ENCODE peak calls at places on chromosomes 7 and 10, in ten cellular contexts. L is mammary epithelial cell, P is psoas muscle, C is IMR-90, A is fibroblast of lung, N is lower lobe of right lung, O is heart left ventricle, G is A549, K is right lobe of liver, H is brain microvascular endothelial cell. E is an unnamed sample.

GRCh38 chr7:38070718-38071117 is 107.3 kb upstream of the STARD3NL start:
- DNase-seq in L (no peak), P (no peak), C (peak; percentile 0), A (no peak), N (no peak), O (no peak), G (peak; percentile 28), K (no peak), H (peak; percentile 67), E (no peak)

GRCh38 chr10:60040003-60040662 is 133.8 kb upstream of the CCDC6 start:
- DNase-seq in L (no peak), P (no peak), C (no peak), A (peak; percentile 66), N (no peak), O (no peak), G (no peak), K (no peak), H (no peak), E (no peak)

GRCh38 chr7:20190588-20190987 is 26.6 kb downstream of the MACC1 start:
- DNase-seq in L (no peak), P (no peak), C (no peak), A (no peak), N (no peak), O (no peak), G (no peak), K (no peak), H (no peak), E (no peak)

GRCh38 chr7:141359740-141360413 is 191.3 kb upstream of the AGK start:
- DNase-seq in L (no peak), P (no peak), C (no peak), A (no peak), N (no peak), O (no peak), G (no peak), K (no peak), H (peak; percentile 9), E (no peak)

GRCh38 chr10:12351447-12351846 is 2.1 kb downstream of the CAMK1D start:
- DNase-seq in L (no peak), P (no peak), C (no peak), A (no peak), N (no peak), O (no peak), G (no peak), K (no peak), H (no peak), E (no peak)

GRCh38 chr7:149188637-149189259 is 6.6 kb upstream of the ZNF282 start:
- DNase-seq in L (no peak), P (no peak), C (no peak), A (peak; percentile 17), N (no peak), O (no peak), G (no peak), K (no peak), H (no peak), E (no peak)

GRCh38 chr7:121515181-121515580 is 119.1 kb upstream of the FAM3C start:
- DNase-seq in L (peak; percentile 82), P (no peak), C (no peak), A (no peak), N (no peak), O (no peak), G (no peak), K (no peak), H (no peak), E (no peak)

GRCh38 chr10:3419719-3420495 is 247.3 kb upstream of the PITRM1 start:
- DNase-seq in L (no peak), P (no peak), C (no peak), A (no peak), N (no peak), O (no peak), G (no peak), K (no peak), H (no peak), E (no peak)

GRCh38 chr10:58653139-58653538 is 140.5 kb downstream of the BICC1 start:
- DNase-seq in L (no peak), P (no peak), C (peak; percentile 48), A (peak; percentile 49), N (no peak), O (no peak), G (no peak), K (no peak), H (no peak), E (no peak)

GRCh38 chr7:112204072-112204775 is 2.0 kb downstream of the DOCK4 start:
- DNase-seq in L (peak; percentile 42), P (no peak), C (no peak), A (peak; percentile 40), N (no peak), O (no peak), G (peak; percentile 26), K (no peak), H (peak; percentile 24), E (no peak)

GRCh38 chr10:12787297-12787696 is 214.2 kb downstream of the CCDC3 start:
- DNase-seq in L (no peak), P (no peak), C (no peak), A (no peak), N (no peak), O (no peak), G (no peak), K (no peak), H (no peak), E (no peak)

GRCh38 chr7:39509912-39510311 is 56.3 kb upstream of the YAE1 start:
- DNase-seq in L (peak; percentile 75), P (no peak), C (no peak), A (no peak), N (no peak), O (no peak), G (no peak), K (no peak), H (no peak), E (no peak)

GRCh38 chr10:44858988-44859387 is 52.1 kb upstream of the TMEM72 start:
- DNase-seq in L (no peak), P (no peak), C (peak; percentile 8), A (no peak), N (no peak), O (no peak), G (no peak), K (no peak), H (no peak), E (no peak)

GRCh38 chr10:122152544-122152943 is 118.6 kb upstream of the BTBD16 start:
- DNase-seq in L (no peak), P (peak; percentile 97), C (peak; percentile 44), A (peak; percentile 90), N (no peak), O (peak; percentile 84), G (no peak), K (no peak), H (no peak), E (peak; percentile 97)
- H3K27ac ChIP-seq in L (no peak overlapping the region), P (peak overlapping the region; percentile 88), C (no peak overlapping the region), A (peak overlapping the region; percentile 34), N (no peak overlapping the region), O (peak overlapping the region; percentile 78), G (no peak overlapping the region), K (no peak overlapping the region), H (no peak overlapping the region), E (peak overlapping the region; percentile 67)

DNA sequence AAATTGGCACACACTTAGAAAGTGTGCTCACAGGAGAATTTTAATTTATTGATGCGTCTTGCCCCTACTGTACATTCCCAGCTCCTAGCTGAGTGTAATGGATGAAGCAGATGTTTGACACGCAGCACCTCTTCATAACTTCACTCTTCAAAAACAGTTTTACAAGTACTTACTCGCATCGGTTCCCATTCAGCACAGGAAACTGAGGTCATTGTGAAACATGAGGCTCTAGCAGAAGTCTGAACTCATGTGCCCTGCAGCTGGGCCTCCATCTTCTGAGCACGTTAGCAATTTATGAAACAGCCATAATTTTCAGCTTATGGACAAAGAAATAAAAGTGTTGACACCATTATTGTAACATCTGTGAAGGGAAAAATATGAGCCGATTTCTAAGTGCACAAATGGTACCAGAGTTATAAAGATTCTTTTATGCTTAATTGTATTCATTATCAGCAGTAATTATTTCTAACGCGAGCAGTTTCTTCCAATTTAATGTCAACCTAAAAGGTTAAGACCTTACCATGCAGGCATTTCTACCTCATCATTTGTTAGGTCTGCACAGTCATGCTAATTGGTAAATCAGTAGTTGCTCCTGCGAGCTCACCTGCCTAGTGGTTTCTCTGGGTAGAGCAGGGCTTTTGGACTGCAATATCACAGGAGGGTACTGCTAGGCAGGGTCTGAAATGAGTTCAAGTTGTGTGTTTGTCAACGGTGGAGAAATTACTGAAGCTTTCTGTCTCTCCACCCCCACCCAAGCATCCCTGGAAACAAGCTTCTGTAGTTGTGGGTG is 558.7 kb upstream of the MGMT start:
- DNase-seq in L (no peak), P (no peak), C (no peak), A (no peak), N (no peak), O (no peak), G (no peak), K (no peak), H (no peak), E (no peak)
- TF ChIP-seq CTCF in L (no peak), P (no peak), C (no peak), A (no peak), N (no peak), O (no peak), G (no peak), K (no peak), H (no peak), E (no peak)

GRCh38 chr7:64665980-64666674 is at the start of gene ZNF107:
- DNase-seq in L (peak; percentile 93), P (peak; percentile 95), C (peak; percentile 93), A (peak; percentile 92), N (peak; percentile 93), O (peak; percentile 93), G (peak; percentile 95), K (peak; percentile 94), H (peak; percentile 97), E (peak; percentile 96)

GRCh38 chr7:64672414-64672813 is 6.5 kb downstream of the ZNF107 start:
- DNase-seq in L (no peak), P (no peak), C (no peak), A (no peak), N (no peak), O (no peak), G (no peak), K (no peak), H (no peak), E (no peak)

DNA sequence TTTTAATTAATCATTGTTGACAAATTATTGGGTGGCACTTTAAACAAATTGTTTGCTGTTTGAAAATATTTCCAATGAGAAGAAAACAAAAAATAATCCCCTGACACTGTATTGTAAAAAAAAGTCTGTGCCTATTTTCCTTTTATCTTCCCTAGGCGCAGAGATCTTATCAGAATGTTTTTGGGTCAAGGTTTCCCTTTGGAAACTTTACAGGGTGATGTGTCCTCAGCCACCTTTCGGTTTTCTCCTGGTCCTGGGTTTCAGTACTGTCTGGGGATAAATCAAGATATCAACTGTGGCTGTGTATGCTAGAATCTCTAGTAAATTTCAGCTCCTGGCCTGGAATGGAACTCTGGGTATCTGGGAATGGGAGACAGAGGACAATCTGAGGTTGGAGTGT is 1.4 kb downstream of the ZNF107 start:
- DNase-seq in L (no peak), P (no peak), C (no peak), A (no peak), N (no peak), O (no peak), G (no peak), K (no peak), H (no peak), E (no peak)
- H3K4me3 ChIP-seq in L (no peak overlapping the region), P (no peak overlapping the region), C (no peak overlapping the region), A (peak overlapping the region; percentile 95), N (no peak overlapping the region), O (peak overlapping the region; percentile 72), G (no peak overlapping the region), K (no peak overlapping the region), H (no peak overlapping the region), E (no peak overlapping the region)

DNA sequence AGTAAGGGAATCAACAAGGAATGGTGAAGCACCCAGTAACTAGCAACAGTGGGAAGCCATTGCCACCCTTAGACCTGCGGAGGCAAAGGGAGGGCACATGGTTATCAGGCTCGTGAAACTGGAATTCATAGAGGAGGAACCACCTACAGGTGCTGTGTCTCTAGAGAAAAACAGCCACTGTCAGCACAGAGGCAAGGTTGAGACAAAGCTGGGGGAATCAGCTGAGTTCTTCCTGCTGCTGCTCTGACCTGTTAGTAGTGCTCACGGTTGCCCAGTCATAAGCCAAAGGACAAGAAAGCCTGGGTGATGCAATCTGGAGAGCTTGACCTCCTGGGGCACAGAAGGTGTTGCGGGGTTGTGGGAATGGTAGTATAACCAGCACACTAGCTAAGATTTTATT is 110.1 kb downstream of the TPST1 start:
- DNase-seq in L (no peak), P (no peak), C (no peak), A (peak; percentile 50), N (no peak), O (no peak), G (no peak), K (no peak), H (no peak), E (no peak)
- H3K27ac ChIP-seq in L (no peak overlapping the region), P (no peak overlapping the region), C (no peak overlapping the region), A (no peak overlapping the region), N (no peak overlapping the region), O (no peak overlapping the region), G (no peak overlapping the region), K (no peak overlapping the region), H (no peak overlapping the region), E (no peak overlapping the region)

E was measured in tibial artery.